ENCODE peak calls at places on chromosomes 16 and 17, in five cellular contexts. C is chondrocyte, S is nephron progenitor cell, O is activated T-cell treated with anti-CD3 and anti-CD28 coated beads for 1 hour, L is germinal center. N is an unnamed sample.

GRCh38 chr17:8287651-8288335 is 677 bp upstream of the RANGRF start:
- DNase-seq in C (no peak), S (no peak), O (no peak), L (no peak), N (no peak)

GRCh38 chr16:19228575-19228974 is 57.0 kb upstream of the CLEC19A start:
- DNase-seq in C (no peak), S (no peak), O (no peak), L (no peak), N (no peak)

GRCh38 chr17:69654981-69655581 is 240.6 kb downstream of the MAP2K6 start:
- DNase-seq in C (no peak), S (no peak), O (no peak), L (peak), N (no peak)

GRCh38 chr17:29195465-29196081 is 15.4 kb upstream of the MYO18A start:
- DNase-seq in C (no peak), S (no peak), O (no peak), L (peak), N (no peak)

GRCh38 chr16:88842308-88842756 is 14.4 kb downstream of the GALNS start:
- DNase-seq in C (no peak), S (no peak), O (no peak), L (no peak), N (no peak)

GRCh38 chr17:58317421-58318064 is 11.1 kb downstream of the TSPOAP1 start:
- DNase-seq in C (peak), S (peak), O (peak), L (peak), N (peak)

GRCh38 chr16:58500329-58501241 is 642 bp downstream of the NDRG4 start:
- DNase-seq in C (peak), S (peak), O (no peak), L (no peak), N (no peak)

GRCh38 chr17:72477529-72477928 is 356.7 kb downstream of the SOX9 start:
- DNase-seq in C (no peak), S (no peak), O (no peak), L (no peak), N (no peak)

GRCh38 chr17:81498953-81499600 is 13.5 kb downstream of the ACTG1 start:
- DNase-seq in C (peak), S (no peak), O (no peak), L (no peak), N (no peak)

GRCh38 chr16:86403541-86404163 is 106.7 kb upstream of the FOXF1 start:
- DNase-seq in C (no peak), S (no peak), O (no peak), L (no peak), N (no peak)

GRCh38 chr16:73878616-73879015 is 418.0 kb upstream of the PSMD7 start:
- DNase-seq in C (no peak), S (peak), O (no peak), L (no peak), N (no peak)

GRCh38 chr17:77125432-77125901 is 15.3 kb upstream of the SEC14L1 start:
- DNase-seq in C (no peak), S (no peak), O (no peak), L (no peak), N (no peak)

GRCh38 chr17:50627782-50628601 is 6.7 kb upstream of the ABCC3 start:
- DNase-seq in C (no peak), S (peak), O (no peak), L (no peak), N (no peak)

GRCh38 chr17:14746784-14747575 is 446.1 kb downstream of the HS3ST3B1 start:
- DNase-seq in C (no peak), S (no peak), O (no peak), L (no peak), N (no peak)

GRCh38 chr16:10039220-10040096 is 142.8 kb downstream of the GRIN2A start:
- DNase-seq in C (no peak), S (peak), O (no peak), L (peak), N (no peak)

GRCh38 chr16:70250748-70251650 is 741 bp downstream of the EXOSC6 start:
- DNase-seq in C (peak), S (peak), O (no peak), L (no peak), N (no peak)

GRCh38 chr16:1787322-1788094 is 4.7 kb downstream of the NUBP2 start:
- DNase-seq in C (peak), S (peak), O (no peak), L (no peak), N (no peak)

GRCh38 chr17:48555616-48556533 is 11.0 kb upstream of the HOXB2 start:
- DNase-seq in C (no peak), S (peak), O (no peak), L (no peak), N (no peak)

GRCh38 chr16:58636474-58636873 is 6.8 kb upstream of the CNOT1 start:
- DNase-seq in C (no peak), S (no peak), O (no peak), L (no peak), N (no peak)

GRCh38 chr17:80698297-80698696 is 153.7 kb downstream of the RPTOR start:
- DNase-seq in C (no peak), S (no peak), O (no peak), L (no peak), N (no peak)

GRCh38 chr17:56785396-56785795 is 48.3 kb downstream of the C17orf67 start:
- DNase-seq in C (no peak), S (no peak), O (no peak), L (no peak), N (no peak)

GRCh38 chr16:75289189-75289588 is 37.8 kb upstream of the BCAR1 start:
- DNase-seq in C (no peak), S (no peak), O (no peak), L (no peak), N (no peak)

GRCh38 chr17:16915752-16916556 is 56.0 kb downstream of the TNFRSF13B start:
- DNase-seq in C (peak), S (peak), O (no peak), L (peak), N (peak)